ENCODE peak calls at places on chromosomes 5 and 9, in six cellular contexts. D is ELR, O is colonic mucosa, Z is A549, T is RWPE2, M is renal cortical epithelial cell. S is an unnamed sample.

GRCh38 chr9:93094294-93095204 is 1.5 kb upstream of the CARD19 start:
- DNase-seq in D (no peak), O (peak), Z (no peak), T (peak), M (no peak), S (no peak)

GRCh38 chr5:149257875-149258705 is 13.6 kb upstream of the AFAP1L1 start:
- DNase-seq in D (peak), O (no peak), Z (no peak), T (no peak), M (peak), S (peak)

GRCh38 chr5:38598994-38599611 is 42.7 kb upstream of the LIFR start:
- DNase-seq in D (peak), O (no peak), Z (peak), T (no peak), M (peak), S (peak)

GRCh38 chr9:114124666-114125580 is 25.8 kb upstream of the KIF12 start:
- DNase-seq in D (no peak), O (no peak), Z (no peak), T (no peak), M (no peak), S (no peak)

GRCh38 chr5:127561254-127561653 is 43.8 kb downstream of the PRRC1 start:
- DNase-seq in D (peak), O (no peak), Z (no peak), T (no peak), M (peak), S (peak)

GRCh38 chr9:133475292-133475941 is 3.5 kb downstream of the SLC2A6 start:
- DNase-seq in D (no peak), O (no peak), Z (no peak), T (no peak), M (no peak), S (no peak)

GRCh38 chr5:57307516-57307915 is 133.7 kb downstream of the GPBP1 start:
- DNase-seq in D (no peak), O (no peak), Z (no peak), T (no peak), M (peak), S (no peak)

GRCh38 chr5:175120412-175120811 is 323.6 kb downstream of the DRD1 start:
- DNase-seq in D (no peak), O (no peak), Z (no peak), T (no peak), M (no peak), S (no peak)

GRCh38 chr5:95786821-95787408 is 35.6 kb downstream of the GLRX start:
- DNase-seq in D (peak), O (no peak), Z (no peak), T (no peak), M (no peak), S (no peak)

GRCh38 chr9:92723801-92724323 is 40.8 kb downstream of the BICD2 start:
- DNase-seq in D (no peak), O (no peak), Z (no peak), T (no peak), M (no peak), S (no peak)

GRCh38 chr5:14729448-14730385 is 65.2 kb downstream of the OTULIN start:
- DNase-seq in D (no peak), O (no peak), Z (no peak), T (no peak), M (no peak), S (no peak)

GRCh38 chr5:180194410-180195345 is 14.3 kb downstream of the RASGEF1C start:
- DNase-seq in D (no peak), O (no peak), Z (no peak), T (peak), M (no peak), S (no peak)

GRCh38 chr9:115164511-115164974 is 46.6 kb upstream of the TNC start:
- DNase-seq in D (peak), O (no peak), Z (no peak), T (no peak), M (peak), S (peak)

GRCh38 chr5:107263387-107264003 is 407.2 kb downstream of the EFNA5 start:
- DNase-seq in D (no peak), O (no peak), Z (no peak), T (no peak), M (no peak), S (no peak)

GRCh38 chr9:77876091-77876490 is 155.5 kb downstream of the GNAQ start:
- DNase-seq in D (no peak), O (no peak), Z (no peak), T (no peak), M (peak), S (peak)

GRCh38 chr5:81180780-81181179 is 52.3 kb upstream of the CKMT2 start:
- DNase-seq in D (no peak), O (no peak), Z (no peak), T (no peak), M (no peak), S (no peak)

GRCh38 chr9:14455243-14455642 is 141.3 kb upstream of the NFIB start:
- DNase-seq in D (no peak), O (no peak), Z (no peak), T (no peak), M (peak), S (no peak)

GRCh38 chr9:127916665-127917581 is at the start of gene ST6GALNAC4:
- DNase-seq in D (peak), O (peak), Z (peak), T (no peak), M (peak), S (peak)

GRCh38 chr5:154514331-154514730 is 36.3 kb upstream of the HAND1 start:
- DNase-seq in D (no peak), O (no peak), Z (no peak), T (no peak), M (no peak), S (no peak)